ENCODE peak calls at places on chromosomes 11 and 22, in eight cellular contexts. One of them, this sample, is unnamed.

GRCh38 chr11:2975594-2975993 is 16.5 kb downstream of the NAP1L4 start:
- DNase-seq in hepatocyte: peak; percentile 39
- DNase-seq in lung: no peak
- DNase-seq in fibroblast of lung: peak; percentile 55
- DNase-seq in cardiac muscle cell: peak; percentile 44
- DNase-seq in colonic mucosa: no peak
- DNase-seq in heart left ventricle: no peak
- DNase-seq in heart right ventricle: peak; percentile 20
- DNase-seq in this sample: no peak

GRCh38 chr22:31344369-31345330 is 1.5 kb downstream of the PATZ1 start:
- DNase-seq in hepatocyte: peak; percentile 58
- DNase-seq in lung: peak; percentile 39
- DNase-seq in fibroblast of lung: peak; percentile 63
- DNase-seq in cardiac muscle cell: peak; percentile 59
- DNase-seq in colonic mucosa: peak; percentile 68
- DNase-seq in heart left ventricle: peak; percentile 48
- DNase-seq in heart right ventricle: peak; percentile 19
- DNase-seq in this sample: peak; percentile 79

GRCh38 chr11:94623120-94623735 is 56.1 kb downstream of the PIWIL4 start:
- DNase-seq in hepatocyte: peak; percentile 87
- DNase-seq in lung: peak; percentile 56
- DNase-seq in fibroblast of lung: peak; percentile 79
- DNase-seq in cardiac muscle cell: peak; percentile 87
- DNase-seq in colonic mucosa: peak; percentile 35
- DNase-seq in heart left ventricle: peak; percentile 46
- DNase-seq in heart right ventricle: peak; percentile 77
- DNase-seq in this sample: no peak

GRCh38 chr11:84310261-84310660 is 1024.1 kb upstream of the CCDC90B start:
- DNase-seq in hepatocyte: no peak
- DNase-seq in lung: no peak
- DNase-seq in fibroblast of lung: no peak
- DNase-seq in cardiac muscle cell: peak; percentile 5
- DNase-seq in colonic mucosa: no peak
- DNase-seq in heart left ventricle: no peak
- DNase-seq in heart right ventricle: no peak
- DNase-seq in this sample: no peak

GRCh38 chr11:115607621-115608191 is 103.5 kb upstream of the CADM1 start:
- DNase-seq in hepatocyte: no peak
- DNase-seq in lung: no peak
- DNase-seq in fibroblast of lung: no peak
- DNase-seq in cardiac muscle cell: peak; percentile 21
- DNase-seq in colonic mucosa: no peak
- DNase-seq in heart left ventricle: peak; percentile 75
- DNase-seq in heart right ventricle: peak; percentile 66
- DNase-seq in this sample: no peak

GRCh38 chr11:18313985-18314763 is 7.8 kb downstream of the HPS5 start:
- DNase-seq in hepatocyte: no peak
- DNase-seq in lung: no peak
- DNase-seq in fibroblast of lung: peak; percentile 15
- DNase-seq in cardiac muscle cell: peak; percentile 34
- DNase-seq in colonic mucosa: no peak
- DNase-seq in heart left ventricle: no peak
- DNase-seq in heart right ventricle: no peak
- DNase-seq in this sample: no peak

GRCh38 chr22:25898707-25899365 is 156.8 kb downstream of the MYO18B start:
- DNase-seq in hepatocyte: peak; percentile 14
- DNase-seq in lung: no peak
- DNase-seq in fibroblast of lung: no peak
- DNase-seq in cardiac muscle cell: no peak
- DNase-seq in colonic mucosa: no peak
- DNase-seq in heart left ventricle: no peak
- DNase-seq in heart right ventricle: no peak
- DNase-seq in this sample: no peak

GRCh38 chr11:98940913-98941312 is 79.8 kb upstream of the CNTN5 start:
- DNase-seq in hepatocyte: peak; percentile 16
- DNase-seq in lung: no peak
- DNase-seq in fibroblast of lung: no peak
- DNase-seq in cardiac muscle cell: no peak
- DNase-seq in colonic mucosa: no peak
- DNase-seq in heart left ventricle: no peak
- DNase-seq in heart right ventricle: no peak
- DNase-seq in this sample: no peak

GRCh38 chr22:40312050-40312449 is 34.2 kb upstream of the ADSL start:
- DNase-seq in hepatocyte: no peak
- DNase-seq in lung: no peak
- DNase-seq in fibroblast of lung: no peak
- DNase-seq in cardiac muscle cell: no peak
- DNase-seq in colonic mucosa: no peak
- DNase-seq in heart left ventricle: no peak
- DNase-seq in heart right ventricle: no peak
- DNase-seq in this sample: no peak

GRCh38 chr11:705646-706438 is at the start of gene EPS8L2:
- DNase-seq in hepatocyte: peak; percentile 84
- DNase-seq in lung: peak; percentile 77
- DNase-seq in fibroblast of lung: no peak
- DNase-seq in cardiac muscle cell: no peak
- DNase-seq in colonic mucosa: peak; percentile 92
- DNase-seq in heart left ventricle: no peak
- DNase-seq in heart right ventricle: no peak
- DNase-seq in this sample: peak; percentile 94

GRCh38 chr11:20351870-20352269 is 11.6 kb upstream of the HTATIP2 start:
- DNase-seq in hepatocyte: no peak
- DNase-seq in lung: no peak
- DNase-seq in fibroblast of lung: no peak
- DNase-seq in cardiac muscle cell: no peak
- DNase-seq in colonic mucosa: no peak
- DNase-seq in heart left ventricle: no peak
- DNase-seq in heart right ventricle: no peak
- DNase-seq in this sample: no peak

GRCh38 chr11:104451193-104451592 is 287.2 kb upstream of the PDGFD start:
- DNase-seq in hepatocyte: no peak
- DNase-seq in lung: no peak
- DNase-seq in fibroblast of lung: no peak
- DNase-seq in cardiac muscle cell: peak; percentile 17
- DNase-seq in colonic mucosa: no peak
- DNase-seq in heart left ventricle: peak; percentile 69
- DNase-seq in heart right ventricle: peak; percentile 57
- DNase-seq in this sample: no peak

GRCh38 chr11:65425105-65425970 is 2.7 kb downstream of the NEAT1 start:
- DNase-seq in hepatocyte: no peak
- DNase-seq in lung: no peak
- DNase-seq in fibroblast of lung: peak; percentile 80
- DNase-seq in cardiac muscle cell: peak; percentile 82
- DNase-seq in colonic mucosa: peak; percentile 73
- DNase-seq in heart left ventricle: no peak
- DNase-seq in heart right ventricle: peak; percentile 48
- DNase-seq in this sample: peak; percentile 91

GRCh38 chr22:47275479-47276218 is 513.2 kb downstream of the TBC1D22A start:
- DNase-seq in hepatocyte: no peak
- DNase-seq in lung: no peak
- DNase-seq in fibroblast of lung: no peak
- DNase-seq in cardiac muscle cell: peak; percentile 14
- DNase-seq in colonic mucosa: no peak
- DNase-seq in heart left ventricle: peak; percentile 20
- DNase-seq in heart right ventricle: no peak
- DNase-seq in this sample: peak; percentile 23

GRCh38 chr11:57574061-57574460 is 6.6 kb upstream of the UBE2L6 start:
- DNase-seq in hepatocyte: no peak
- DNase-seq in lung: no peak
- DNase-seq in fibroblast of lung: no peak
- DNase-seq in cardiac muscle cell: no peak
- DNase-seq in colonic mucosa: no peak
- DNase-seq in heart left ventricle: no peak
- DNase-seq in heart right ventricle: no peak
- DNase-seq in this sample: no peak

GRCh38 chr11:126655807-126656128 is 300.3 kb downstream of the ST3GAL4 start:
- DNase-seq in hepatocyte: peak; percentile 15
- DNase-seq in lung: no peak
- DNase-seq in fibroblast of lung: no peak
- DNase-seq in cardiac muscle cell: peak; percentile 21
- DNase-seq in colonic mucosa: no peak
- DNase-seq in heart left ventricle: no peak
- DNase-seq in heart right ventricle: no peak
- DNase-seq in this sample: no peak

GRCh38 chr22:31346255-31346732 is at the start of gene PATZ1:
- DNase-seq in hepatocyte: peak; percentile 86
- DNase-seq in lung: peak; percentile 80
- DNase-seq in fibroblast of lung: peak; percentile 88
- DNase-seq in cardiac muscle cell: peak; percentile 87
- DNase-seq in colonic mucosa: peak; percentile 72
- DNase-seq in heart left ventricle: peak; percentile 86
- DNase-seq in heart right ventricle: peak; percentile 87
- DNase-seq in this sample: no peak

GRCh38 chr22:33853200-33854097 is 66.8 kb downstream of the LARGE1 start:
- DNase-seq in hepatocyte: peak; percentile 58
- DNase-seq in lung: peak; percentile 65
- DNase-seq in fibroblast of lung: peak; percentile 81
- DNase-seq in cardiac muscle cell: peak; percentile 67
- DNase-seq in colonic mucosa: peak; percentile 77
- DNase-seq in heart left ventricle: peak; percentile 79
- DNase-seq in heart right ventricle: peak; percentile 68
- DNase-seq in this sample: peak; percentile 63

GRCh38 chr22:50498322-50498861 is 9.1 kb downstream of the LMF2 start:
- DNase-seq in hepatocyte: peak; percentile 83
- DNase-seq in lung: peak; percentile 77
- DNase-seq in fibroblast of lung: peak; percentile 62
- DNase-seq in cardiac muscle cell: peak; percentile 70
- DNase-seq in colonic mucosa: peak; percentile 88
- DNase-seq in heart left ventricle: no peak
- DNase-seq in heart right ventricle: peak; percentile 63
- DNase-seq in this sample: peak; percentile 89

GRCh38 chr22:30340911-30341685 is 14.4 kb upstream of the TBC1D10A start:
- DNase-seq in hepatocyte: no peak
- DNase-seq in lung: no peak
- DNase-seq in fibroblast of lung: no peak
- DNase-seq in cardiac muscle cell: no peak
- DNase-seq in colonic mucosa: no peak
- DNase-seq in heart left ventricle: peak; percentile 86
- DNase-seq in heart right ventricle: peak; percentile 74
- DNase-seq in this sample: no peak

GRCh38 chr22:30336752-30337460 is 10.2 kb upstream of the TBC1D10A start:
- DNase-seq in hepatocyte: no peak
- DNase-seq in lung: no peak
- DNase-seq in fibroblast of lung: no peak
- DNase-seq in cardiac muscle cell: no peak
- DNase-seq in colonic mucosa: no peak
- DNase-seq in heart left ventricle: peak; percentile 86
- DNase-seq in heart right ventricle: peak; percentile 69
- DNase-seq in this sample: no peak

GRCh38 chr22:30337461-30337778 is 10.7 kb upstream of the TBC1D10A start:
- DNase-seq in hepatocyte: no peak
- DNase-seq in lung: no peak
- DNase-seq in fibroblast of lung: no peak
- DNase-seq in cardiac muscle cell: no peak
- DNase-seq in colonic mucosa: no peak
- DNase-seq in heart left ventricle: no peak
- DNase-seq in heart right ventricle: no peak
- DNase-seq in this sample: no peak

GRCh38 chr22:30335236-30335635 is 8.5 kb upstream of the TBC1D10A start:
- DNase-seq in hepatocyte: no peak
- DNase-seq in lung: no peak
- DNase-seq in fibroblast of lung: no peak
- DNase-seq in cardiac muscle cell: no peak
- DNase-seq in colonic mucosa: no peak
- DNase-seq in heart left ventricle: no peak
- DNase-seq in heart right ventricle: no peak
- DNase-seq in this sample: no peak

GRCh38 chr22:30338802-30339201 is 12.1 kb upstream of the TBC1D10A start:
- DNase-seq in hepatocyte: no peak
- DNase-seq in lung: no peak
- DNase-seq in fibroblast of lung: no peak
- DNase-seq in cardiac muscle cell: no peak
- DNase-seq in colonic mucosa: no peak
- DNase-seq in heart left ventricle: no peak
- DNase-seq in heart right ventricle: no peak
- DNase-seq in this sample: no peak
- H3K4me3 ChIP-seq in hepatocyte: no peak overlapping the region
- H3K4me3 ChIP-seq in lung: no peak overlapping the region
- H3K4me3 ChIP-seq in fibroblast of lung: no peak overlapping the region
- H3K4me3 ChIP-seq in cardiac muscle cell: no peak overlapping the region
- H3K4me3 ChIP-seq in colonic mucosa: no peak overlapping the region
- H3K4me3 ChIP-seq in heart left ventricle: no peak overlapping the region
- H3K4me3 ChIP-seq in heart right ventricle: no peak overlapping the region
- H3K4me3 ChIP-seq in this sample: no peak overlapping the region

GRCh38 chr22:19505735-19506126 is 18.5 kb downstream of the CLDN5 start:
- DNase-seq in hepatocyte: no peak
- DNase-seq in lung: no peak
- DNase-seq in fibroblast of lung: no peak
- DNase-seq in cardiac muscle cell: no peak
- DNase-seq in colonic mucosa: no peak
- DNase-seq in heart left ventricle: no peak
- DNase-seq in heart right ventricle: no peak
- DNase-seq in this sample: no peak
- H3K27me3 ChIP-seq in hepatocyte: no peaks in the 10 kb centered on the region
- H3K27me3 ChIP-seq in lung: no peaks in the 10 kb centered on the region
- H3K27me3 ChIP-seq in fibroblast of lung: no peaks in the 10 kb centered on the region
- H3K27me3 ChIP-seq in cardiac muscle cell: no peaks in the 10 kb centered on the region
- H3K27me3 ChIP-seq in colonic mucosa: no peaks in the 10 kb centered on the region
- H3K27me3 ChIP-seq in heart left ventricle: no peaks in the 10 kb centered on the region
- H3K27me3 ChIP-seq in heart right ventricle: no peaks in the 10 kb centered on the region
- H3K27me3 ChIP-seq in this sample: no peaks in the 10 kb centered on the region

DNA sequence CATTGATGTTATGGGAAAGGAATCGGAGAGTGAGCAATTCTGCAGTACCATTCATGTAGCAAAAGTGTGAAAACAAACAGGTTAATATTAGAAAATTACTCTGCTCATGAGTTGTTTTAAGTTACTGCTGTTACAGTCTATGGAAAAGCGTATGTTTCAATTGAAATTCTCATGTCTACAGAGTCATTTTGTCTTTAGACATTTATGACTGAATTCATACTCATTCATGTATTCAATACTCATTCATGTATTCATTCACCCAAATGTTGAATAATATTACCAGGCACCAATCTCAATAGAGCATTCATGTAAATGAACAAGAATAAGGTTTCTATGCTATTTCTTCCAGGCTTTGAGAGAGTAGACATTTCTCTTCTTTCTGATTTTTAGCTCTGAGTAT is 8.1 kb downstream of the FLI1 start:
- DNase-seq in hepatocyte: no peak
- DNase-seq in lung: no peak
- DNase-seq in fibroblast of lung: no peak
- DNase-seq in cardiac muscle cell: no peak
- DNase-seq in colonic mucosa: no peak
- DNase-seq in heart left ventricle: no peak
- DNase-seq in heart right ventricle: no peak
- DNase-seq in this sample: no peak
- H3K4me1 ChIP-seq in hepatocyte: no peaks in the 10 kb centered on the region
- H3K4me1 ChIP-seq in lung: peaks cover 15% of the 10 kb centered on the region
- H3K4me1 ChIP-seq in fibroblast of lung: no peaks in the 10 kb centered on the region
- H3K4me1 ChIP-seq in cardiac muscle cell: no peaks in the 10 kb centered on the region
- H3K4me1 ChIP-seq in colonic mucosa: no peaks in the 10 kb centered on the region
- H3K4me1 ChIP-seq in heart left ventricle: peaks cover 10% of the 10 kb centered on the region
- H3K4me1 ChIP-seq in heart right ventricle: peaks cover 98% of the 10 kb centered on the region
- H3K4me1 ChIP-seq in this sample: peaks cover 5% of the 10 kb centered on the region

DNA sequence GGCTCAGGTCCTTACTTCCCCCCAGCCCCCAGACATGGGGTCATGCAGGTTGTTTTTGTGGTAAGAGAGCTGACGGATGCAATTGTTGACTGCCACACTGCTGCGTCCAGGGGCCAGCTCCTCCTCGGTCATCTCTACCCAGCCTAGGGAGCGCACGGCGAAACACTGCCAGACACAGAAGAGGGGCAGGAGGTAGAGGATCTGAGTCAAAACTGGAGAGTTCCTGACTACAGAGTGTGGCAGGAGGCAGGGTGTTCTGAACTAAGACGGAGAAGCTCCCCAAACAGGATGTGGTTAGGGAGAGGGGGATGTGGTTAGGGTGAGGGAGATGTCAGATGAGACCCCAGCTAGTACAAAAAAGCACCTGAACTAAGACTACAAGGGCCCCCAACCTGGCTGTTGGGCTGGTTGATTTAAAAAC is 12.3 kb downstream of the SMPD1 start:
- DNase-seq in hepatocyte: no peak
- DNase-seq in lung: no peak
- DNase-seq in fibroblast of lung: no peak
- DNase-seq in cardiac muscle cell: no peak
- DNase-seq in colonic mucosa: peak; percentile 44
- DNase-seq in heart left ventricle: no peak
- DNase-seq in heart right ventricle: no peak
- DNase-seq in this sample: peak; percentile 93
- H3K4me3 ChIP-seq in hepatocyte: no peak overlapping the region
- H3K4me3 ChIP-seq in lung: no peak overlapping the region
- H3K4me3 ChIP-seq in fibroblast of lung: no peak overlapping the region
- H3K4me3 ChIP-seq in cardiac muscle cell: no peak overlapping the region
- H3K4me3 ChIP-seq in colonic mucosa: no peak overlapping the region
- H3K4me3 ChIP-seq in heart left ventricle: no peak overlapping the region
- H3K4me3 ChIP-seq in heart right ventricle: no peak overlapping the region
- H3K4me3 ChIP-seq in this sample: peak overlapping the region; percentile 32

This sample was measured in Peyer's patch.